ENCODE peak calls at places on chromosome 10, in four cellular contexts. One of them, this sample, is unnamed.

GRCh38 chr10:14605231-14605925 is 169.3 kb downstream of the FAM107B start:
- DNase-seq in foreskin fibroblast: no peak
- DNase-seq in lung: no peak
- DNase-seq in HFFc6: peak; percentile 80
- DNase-seq in this sample: no peak

GRCh38 chr10:125329056-125329455 is 168.7 kb upstream of the CTBP2 start:
- DNase-seq in foreskin fibroblast: no peak
- DNase-seq in HFFc6: no peak
- DNase-seq in lung: no peak
- DNase-seq in this sample: no peak

GRCh38 chr10:118698421-118698820 is 56.3 kb downstream of the CACUL1 start:
- DNase-seq in lung: no peak
- DNase-seq in HFFc6: peak; percentile 17
- DNase-seq in foreskin fibroblast: peak; percentile 18
- DNase-seq in this sample: no peak

GRCh38 chr10:86345296-86346168 is 21.1 kb downstream of the GRID1 start:
- DNase-seq in HFFc6: peak; percentile 10
- DNase-seq in lung: peak; percentile 80
- DNase-seq in foreskin fibroblast: no peak
- DNase-seq in this sample: no peak

GRCh38 chr10:86815035-86815617 is 58.7 kb downstream of the BMPR1A start:
- DNase-seq in foreskin fibroblast: peak; percentile 16
- DNase-seq in lung: no peak
- DNase-seq in HFFc6: peak; percentile 33
- DNase-seq in this sample: no peak

GRCh38 chr10:33041783-33042437 is 83.9 kb upstream of the ITGB1 start:
- DNase-seq in foreskin fibroblast: no peak
- DNase-seq in HFFc6: no peak
- DNase-seq in lung: no peak
- DNase-seq in this sample: no peak

GRCh38 chr10:82572686-82573226 is 697.8 kb downstream of the NRG3 start:
- DNase-seq in foreskin fibroblast: no peak
- DNase-seq in lung: no peak
- DNase-seq in HFFc6: no peak
- DNase-seq in this sample: no peak

GRCh38 chr10:132446661-132447445 is 49.9 kb downstream of the PWWP2B start:
- DNase-seq in foreskin fibroblast: no peak
- DNase-seq in HFFc6: peak; percentile 18
- DNase-seq in lung: peak; percentile 80
- DNase-seq in this sample: no peak

GRCh38 chr10:10533417-10533816 is 484.3 kb upstream of the CELF2 start:
- DNase-seq in lung: no peak
- DNase-seq in foreskin fibroblast: peak; percentile 12
- DNase-seq in HFFc6: no peak
- DNase-seq in this sample: no peak

GRCh38 chr10:69902835-69903535 is 101.3 kb downstream of the COL13A1 start:
- DNase-seq in foreskin fibroblast: no peak
- DNase-seq in lung: no peak
- DNase-seq in HFFc6: no peak
- DNase-seq in this sample: no peak

GRCh38 chr10:118246340-118247247 is 95.5 kb downstream of the FAM204A start:
- DNase-seq in HFFc6: no peak
- DNase-seq in lung: no peak
- DNase-seq in foreskin fibroblast: no peak
- DNase-seq in this sample: no peak

GRCh38 chr10:8183241-8183704 is 128.8 kb downstream of the GATA3 start:
- DNase-seq in foreskin fibroblast: no peak
- DNase-seq in lung: no peak
- DNase-seq in HFFc6: no peak
- DNase-seq in this sample: no peak

GRCh38 chr10:88687853-88688467 is 18.1 kb upstream of the LIPK start:
- DNase-seq in lung: no peak
- DNase-seq in HFFc6: peak; percentile 10
- DNase-seq in foreskin fibroblast: peak; percentile 16
- DNase-seq in this sample: no peak

GRCh38 chr10:71213127-71213616 is 802 bp downstream of the UNC5B start:
- DNase-seq in foreskin fibroblast: peak; percentile 73
- DNase-seq in lung: peak; percentile 52
- DNase-seq in HFFc6: peak; percentile 65
- DNase-seq in this sample: no peak

GRCh38 chr10:60170250-60170649 is 219.4 kb downstream of the ANK3 start:
- DNase-seq in HFFc6: no peak
- DNase-seq in lung: no peak
- DNase-seq in foreskin fibroblast: no peak
- DNase-seq in this sample: no peak

GRCh38 chr10:113709221-113709838 is 29.6 kb downstream of the CASP7 start:
- DNase-seq in HFFc6: peak; percentile 77
- DNase-seq in lung: no peak
- DNase-seq in foreskin fibroblast: peak; percentile 69
- DNase-seq in this sample: no peak

GRCh38 chr10:47435081-47435480 is 48.8 kb downstream of the ANXA8 start:
- DNase-seq in HFFc6: no peak
- DNase-seq in foreskin fibroblast: no peak
- DNase-seq in lung: no peak
- DNase-seq in this sample: no peak

GRCh38 chr10:45235823-45236222 is 79.6 kb downstream of the OR13A1 start:
- DNase-seq in foreskin fibroblast: peak; percentile 14
- DNase-seq in HFFc6: no peak
- DNase-seq in lung: no peak
- DNase-seq in this sample: no peak

GRCh38 chr10:22420787-22421517 is 75.7 kb downstream of the SPAG6 start:
- DNase-seq in HFFc6: peak; percentile 19
- DNase-seq in lung: no peak
- DNase-seq in foreskin fibroblast: no peak
- DNase-seq in this sample: no peak
- TF ChIP-seq CTCF in HFFc6: peak; percentile 66
- TF ChIP-seq CTCF in lung: no peak
- TF ChIP-seq CTCF in foreskin fibroblast: no peak
- TF ChIP-seq CTCF in this sample: no peak

GRCh38 chr10:24993237-24993958 is 22.6 kb downstream of the ENKUR start:
- DNase-seq in foreskin fibroblast: no peak
- DNase-seq in HFFc6: no peak
- DNase-seq in lung: no peak
- DNase-seq in this sample: no peak

GRCh38 chr10:24991298-24991697 is 24.7 kb downstream of the ENKUR start:
- DNase-seq in HFFc6: no peak
- DNase-seq in foreskin fibroblast: no peak
- DNase-seq in lung: no peak
- DNase-seq in this sample: no peak

GRCh38 chr10:24988831-24989769 is 26.9 kb downstream of the ENKUR start:
- DNase-seq in lung: no peak
- DNase-seq in HFFc6: no peak
- DNase-seq in foreskin fibroblast: no peak
- DNase-seq in this sample: no peak

GRCh38 chr10:24992512-24993133 is 23.3 kb downstream of the ENKUR start:
- DNase-seq in foreskin fibroblast: no peak
- DNase-seq in lung: no peak
- DNase-seq in HFFc6: no peak
- DNase-seq in this sample: no peak

DNA sequence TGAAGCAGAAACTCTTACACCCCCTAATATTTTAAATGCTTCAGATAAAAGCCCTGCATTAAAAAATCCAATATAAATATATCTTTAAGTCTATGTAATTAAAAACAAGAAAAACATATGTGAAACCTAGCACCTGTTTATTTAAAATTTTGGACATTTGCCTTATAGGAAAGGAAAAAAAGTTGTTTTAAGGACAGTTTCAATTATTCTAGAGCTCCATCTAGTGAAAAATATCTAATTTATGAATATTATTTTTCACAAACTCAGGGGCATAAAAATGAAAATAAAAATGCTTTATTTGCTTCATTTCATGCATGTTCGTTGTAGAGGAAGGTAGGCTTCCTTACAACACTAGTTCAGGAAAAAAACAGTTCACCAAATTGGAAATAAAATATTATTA is 26.1 kb downstream of the ENKUR start:
- DNase-seq in HFFc6: no peak
- DNase-seq in lung: no peak
- DNase-seq in foreskin fibroblast: no peak
- DNase-seq in this sample: no peak
- TF ChIP-seq CTCF in HFFc6: peak; percentile 67
- TF ChIP-seq CTCF in lung: no peak
- TF ChIP-seq CTCF in foreskin fibroblast: no peak
- TF ChIP-seq CTCF in this sample: no peak

DNA sequence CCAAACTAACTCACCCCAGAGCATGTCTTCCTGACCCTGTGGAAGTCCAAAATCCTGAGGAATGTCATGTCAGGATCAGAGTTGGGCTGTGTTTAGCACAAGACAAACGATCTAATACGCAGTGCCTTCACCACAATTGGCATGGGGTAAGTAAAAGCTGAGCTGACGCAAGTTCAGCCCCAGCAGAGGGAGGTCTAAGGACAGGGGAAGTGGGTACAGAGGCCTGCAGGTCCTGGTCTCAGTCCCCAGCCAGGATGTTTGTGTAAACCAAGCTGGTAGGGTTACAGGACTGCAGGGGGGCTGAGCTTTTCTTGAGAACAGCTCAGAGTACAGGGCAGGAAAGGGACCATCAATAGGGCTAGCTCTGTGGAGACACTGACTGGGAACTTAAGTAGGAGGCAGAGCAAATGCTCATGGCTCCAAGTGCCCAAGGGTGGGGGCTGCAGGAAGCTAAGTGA is 5.3 kb upstream of the KCNIP2 start:
- DNase-seq in foreskin fibroblast: no peak
- DNase-seq in HFFc6: no peak
- DNase-seq in lung: no peak
- DNase-seq in this sample: no peak
- TF ChIP-seq CTCF in foreskin fibroblast: no peak
- TF ChIP-seq CTCF in HFFc6: no peak
- TF ChIP-seq CTCF in lung: no peak
- TF ChIP-seq CTCF in this sample: no peak

GRCh38 chr10:29534590-29534989 is 100.2 kb downstream of the SVIL start:
- DNase-seq in HFFc6: no peak
- DNase-seq in lung: no peak
- DNase-seq in foreskin fibroblast: no peak
- DNase-seq in this sample: no peak

GRCh38 chr10:29533696-29534285 is 101.0 kb downstream of the SVIL start:
- DNase-seq in lung: no peak
- DNase-seq in foreskin fibroblast: no peak
- DNase-seq in HFFc6: no peak
- DNase-seq in this sample: no peak

GRCh38 chr10:29537799-29538198 is 97.0 kb downstream of the SVIL start:
- DNase-seq in foreskin fibroblast: no peak
- DNase-seq in HFFc6: no peak
- DNase-seq in lung: no peak
- DNase-seq in this sample: no peak

GRCh38 chr10:29535012-29535777 is 99.6 kb downstream of the SVIL start:
- DNase-seq in HFFc6: peak; percentile 87
- DNase-seq in lung: peak; percentile 45
- DNase-seq in foreskin fibroblast: peak; percentile 86
- DNase-seq in this sample: peak; percentile 51

DNA sequence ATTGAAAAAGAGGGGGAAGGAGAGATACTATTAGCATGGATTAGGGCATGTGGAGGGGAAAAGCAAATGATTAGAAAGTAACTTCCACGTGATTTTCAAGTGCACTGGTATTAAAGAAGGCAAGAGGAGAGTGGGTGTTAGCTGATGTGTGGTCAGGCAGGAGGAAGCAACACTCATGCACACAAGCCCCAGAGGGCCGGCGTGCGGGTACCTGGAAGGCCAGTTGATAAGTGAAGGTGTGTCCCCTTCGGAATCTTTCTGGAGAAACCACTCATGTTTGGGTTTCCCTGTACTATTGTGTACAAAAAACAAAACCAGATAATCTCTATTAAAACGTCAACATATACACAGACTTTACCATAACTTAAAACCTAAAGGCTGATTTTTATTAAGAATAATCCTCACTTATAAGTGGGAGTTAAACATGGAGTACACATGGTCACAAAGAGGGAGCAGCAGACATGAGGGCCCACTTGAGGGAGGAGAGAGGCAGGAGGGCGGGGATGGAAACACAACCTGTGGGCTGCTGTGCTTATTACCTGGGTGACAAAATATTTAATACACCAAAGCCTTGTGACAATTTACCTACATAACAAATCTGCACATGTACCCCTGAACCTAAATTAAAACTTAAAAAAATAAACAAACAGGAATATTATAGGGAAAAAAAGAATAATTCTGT is 98.9 kb downstream of the SVIL start:
- DNase-seq in foreskin fibroblast: no peak
- DNase-seq in lung: peak; percentile 41
- DNase-seq in HFFc6: no peak
- DNase-seq in this sample: no peak
- TF ChIP-seq CTCF in foreskin fibroblast: no peak
- TF ChIP-seq CTCF in lung: no peak
- TF ChIP-seq CTCF in HFFc6: peak; percentile 69
- TF ChIP-seq CTCF in this sample: peak; percentile 28

GRCh38 chr10:102615361-102615760 is 28.9 kb upstream of the TRIM8 start:
- DNase-seq in lung: no peak
- DNase-seq in HFFc6: no peak
- DNase-seq in foreskin fibroblast: no peak
- DNase-seq in this sample: no peak
- TF ChIP-seq CTCF in lung: no peak
- TF ChIP-seq CTCF in HFFc6: peak; percentile 64
- TF ChIP-seq CTCF in foreskin fibroblast: peak; percentile 29
- TF ChIP-seq CTCF in this sample: peak; percentile 36